ENCODE peak calls at places on chromosomes 13 and 19, in seven cellular contexts. B is osteoblast; X is B cell; K is activated CD8-positive, alpha-beta T cell treated with anti-CD3 and anti-CD28 coated beads for 36 hours; Z is D721Med; J is uterus; C is fibroblast of lung. Y is an unnamed sample.

GRCh38 chr19:17107546-17108452 is 32.2 kb downstream of the MYO9B start:
- DNase-seq in B (peak), X (no peak), K (peak), Z (no peak), J (peak), C (peak), Y (peak)

GRCh38 chr13:98370806-98371553 is 193.9 kb upstream of the RNF113B start:
- DNase-seq in B (peak), X (no peak), K (no peak), Z (no peak), J (peak), C (peak), Y (peak)

GRCh38 chr13:20425819-20426219 is 99.8 kb downstream of the CRYL1 start:
- DNase-seq in B (peak), X (peak), K (peak), Z (no peak), J (no peak), C (peak), Y (no peak)

GRCh38 chr19:45507864-45508680 is 793 bp downstream of the VASP start:
- DNase-seq in B (peak), X (peak), K (peak), Z (no peak), J (peak), C (peak), Y (no peak)

GRCh38 chr13:98325724-98326123 is 148.7 kb upstream of the RNF113B start:
- DNase-seq in B (no peak), X (no peak), K (no peak), Z (no peak), J (no peak), C (no peak), Y (no peak)

GRCh38 chr13:42696191-42696590 is 85.2 kb upstream of the FAM216B start:
- DNase-seq in B (peak), X (no peak), K (no peak), Z (no peak), J (no peak), C (peak), Y (peak)

GRCh38 chr13:23159587-23160240 is 21.1 kb upstream of the SGCG start:
- DNase-seq in B (no peak), X (no peak), K (no peak), Z (no peak), J (no peak), C (no peak), Y (no peak)

GRCh38 chr19:1026189-1027019 is at the start of gene CNN2:
- DNase-seq in B (peak), X (peak), K (peak), Z (peak), J (peak), C (peak), Y (peak)

GRCh38 chr13:66996503-66996902 is 233.6 kb downstream of the PCDH9 start:
- DNase-seq in B (no peak), X (no peak), K (no peak), Z (no peak), J (no peak), C (no peak), Y (no peak)

GRCh38 chr19:46574533-46574932 is 26.6 kb upstream of the CALM3 start:
- DNase-seq in B (no peak), X (no peak), K (peak), Z (no peak), J (no peak), C (peak), Y (no peak)

GRCh38 chr13:50303963-50304721 is 288.9 kb downstream of the KCNRG start:
- DNase-seq in B (no peak), X (no peak), K (no peak), Z (no peak), J (no peak), C (no peak), Y (no peak)

GRCh38 chr19:32458500-32459123 is 53.0 kb downstream of the DPY19L3 start:
- DNase-seq in B (no peak), X (no peak), K (no peak), Z (no peak), J (no peak), C (no peak), Y (no peak)

GRCh38 chr13:47332149-47332548 is 435.3 kb upstream of the HTR2A start:
- DNase-seq in B (no peak), X (no peak), K (no peak), Z (no peak), J (no peak), C (peak), Y (peak)

GRCh38 chr19:31319465-31319864 is 29.8 kb downstream of the TSHZ3 start:
- DNase-seq in B (peak), X (no peak), K (no peak), Z (no peak), J (no peak), C (no peak), Y (no peak)

GRCh38 chr13:35927554-35927953 is 203.6 kb downstream of the DCLK1 start:
- DNase-seq in B (peak), X (no peak), K (no peak), Z (no peak), J (peak), C (peak), Y (peak)

GRCh38 chr19:13043285-13043684 is 48.0 kb downstream of the NFIX start:
- DNase-seq in B (no peak), X (no peak), K (no peak), Z (no peak), J (no peak), C (no peak), Y (no peak)

DNA sequence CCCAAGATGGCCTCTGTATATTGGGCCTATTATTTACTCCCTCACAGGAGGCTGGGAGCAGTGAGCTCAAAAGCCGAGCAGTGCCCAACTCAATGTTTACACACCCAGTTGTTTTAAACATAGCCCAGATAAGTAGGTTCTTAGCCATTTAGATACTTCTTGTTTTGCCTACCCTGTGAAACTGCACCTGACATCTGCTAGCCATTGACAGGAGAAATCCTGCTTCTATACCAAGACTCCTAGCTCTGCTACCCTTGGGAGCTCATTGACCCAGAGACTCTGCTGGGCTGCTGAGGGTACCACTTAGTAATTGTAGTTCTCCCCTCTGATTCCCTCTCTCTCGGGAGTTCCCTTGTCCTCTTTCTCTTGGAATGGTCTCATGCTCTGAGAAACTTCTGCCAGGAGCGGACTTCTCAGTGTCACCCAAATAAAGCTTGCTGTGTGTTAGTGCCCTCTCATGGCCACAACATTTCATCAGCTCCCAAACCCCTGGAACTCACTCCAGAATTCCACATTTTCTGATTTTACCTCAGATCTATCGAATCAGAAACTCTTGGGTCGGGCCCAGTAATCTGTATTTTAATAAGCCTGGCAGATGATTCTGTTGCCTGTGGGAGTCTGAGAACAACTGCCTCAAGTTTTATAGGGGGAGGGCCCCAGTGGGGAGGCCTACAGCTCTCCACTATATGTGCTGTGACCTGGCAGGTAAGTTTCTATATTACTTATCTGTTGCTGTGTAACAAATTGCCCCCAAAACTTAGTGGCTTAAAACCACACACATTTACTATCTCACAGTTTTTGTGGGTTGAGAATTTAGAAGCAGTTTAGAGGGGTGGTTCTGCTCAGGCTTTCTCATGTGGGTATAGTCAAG is 221.1 kb downstream of the TDRD3 start:
- DNase-seq in B (no peak), X (no peak), K (no peak), Z (no peak), J (no peak), C (peak), Y (peak)
- TF ChIP-seq CTCF in B (peak), X (no peak), K (no peak), Z (peak), J (no peak), C (peak), Y (peak)

GRCh38 chr13:64441740-64442139 is 2788.4 kb downstream of the PCDH9 start:
- DNase-seq in B (peak), X (no peak), K (no peak), Z (no peak), J (no peak), C (no peak), Y (no peak)

DNA sequence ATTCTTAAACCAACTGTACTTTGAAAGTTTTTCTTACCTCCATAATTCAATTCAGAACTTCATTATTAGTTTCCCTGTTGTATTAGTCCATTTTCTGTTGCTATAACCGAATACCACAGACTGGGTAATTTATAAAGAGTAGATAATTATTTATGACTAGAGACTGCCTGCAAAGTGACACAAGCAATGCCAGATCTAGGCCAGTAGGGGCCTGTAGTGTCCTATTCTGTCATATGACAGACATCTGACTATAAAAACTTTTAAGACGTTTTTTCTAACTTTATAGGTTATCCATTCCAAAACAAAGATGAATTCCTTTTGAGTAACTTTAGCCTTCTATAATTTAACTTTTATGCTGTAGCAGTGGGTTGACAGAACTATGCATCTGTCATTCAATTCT is 2783.8 kb downstream of the PCDH9 start:
- DNase-seq in B (no peak), X (no peak), K (no peak), Z (no peak), J (no peak), C (no peak), Y (peak)
- TF ChIP-seq CTCF in B (peak), X (no peak), K (no peak), Z (peak), J (no peak), C (peak), Y (peak)

GRCh38 chr19:21482863-21483276 is 22.5 kb upstream of the ZNF429 start:
- DNase-seq in B (peak), X (peak), K (peak), Z (peak), J (peak), C (peak), Y (peak)
- TF ChIP-seq CTCF in B (peak), X (peak), K (peak), Z (peak), J (peak), C (peak), Y (peak)

DNA sequence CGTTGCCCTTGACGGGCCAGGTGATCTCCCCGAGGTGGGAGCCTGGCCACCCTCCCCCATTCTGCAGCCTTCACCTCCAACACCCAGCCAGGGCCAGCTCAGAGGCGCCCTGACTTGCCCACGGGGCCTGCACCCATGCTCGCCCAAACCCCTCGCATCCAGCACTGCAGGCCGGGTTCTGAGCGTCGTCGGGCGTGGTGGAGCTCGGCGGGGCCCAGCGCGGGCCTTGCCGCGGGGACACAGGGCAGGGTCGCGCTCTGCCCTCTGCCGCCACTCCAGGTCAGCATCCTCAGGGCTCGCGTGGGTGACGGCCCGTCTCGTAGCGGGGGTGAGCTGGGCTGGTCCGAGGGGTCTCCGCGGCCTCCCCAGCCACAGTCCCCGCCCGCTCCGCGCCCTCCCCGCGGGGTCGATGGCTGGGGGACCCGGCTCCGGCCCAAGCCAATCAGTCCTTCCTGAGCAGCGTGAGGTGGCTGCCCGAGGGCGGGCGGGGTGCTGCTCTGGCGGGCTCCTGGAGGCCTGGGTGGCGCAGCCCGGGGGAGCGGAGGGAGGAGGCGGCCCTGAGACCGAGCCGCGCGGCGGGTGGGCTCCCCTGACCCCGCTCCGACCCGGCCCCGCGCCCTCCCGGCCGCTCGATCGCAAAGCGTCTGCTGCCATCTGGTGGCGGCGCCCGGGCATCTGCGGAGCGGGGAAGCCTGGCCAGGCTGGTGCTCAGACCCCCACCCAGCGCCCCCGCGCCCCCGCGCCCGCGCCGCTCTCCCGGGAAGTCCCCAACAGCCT is 61.4 kb downstream of the CCNE1 start:
- DNase-seq in B (peak), X (peak), K (peak), Z (peak), J (peak), C (peak), Y (no peak)
- TF ChIP-seq CTCF in B (peak), X (peak), K (peak), Z (peak), J (peak), C (peak), Y (peak)

GRCh38 chr19:18234194-18234593 is 8.0 kb upstream of the PDE4C start:
- DNase-seq in B (peak), X (no peak), K (no peak), Z (peak), J (no peak), C (no peak), Y (no peak)

GRCh38 chr19:18233224-18233825 is 7.1 kb upstream of the PDE4C start:
- DNase-seq in B (peak), X (peak), K (peak), Z (no peak), J (peak), C (peak), Y (no peak)

GRCh38 chr19:18231775-18232174 is 5.5 kb upstream of the PDE4C start:
- DNase-seq in B (peak), X (no peak), K (no peak), Z (no peak), J (no peak), C (no peak), Y (no peak)

GRCh38 chr19:18230941-18231734 is 4.9 kb upstream of the PDE4C start:
- DNase-seq in B (peak), X (no peak), K (no peak), Z (no peak), J (no peak), C (no peak), Y (no peak)

DNA sequence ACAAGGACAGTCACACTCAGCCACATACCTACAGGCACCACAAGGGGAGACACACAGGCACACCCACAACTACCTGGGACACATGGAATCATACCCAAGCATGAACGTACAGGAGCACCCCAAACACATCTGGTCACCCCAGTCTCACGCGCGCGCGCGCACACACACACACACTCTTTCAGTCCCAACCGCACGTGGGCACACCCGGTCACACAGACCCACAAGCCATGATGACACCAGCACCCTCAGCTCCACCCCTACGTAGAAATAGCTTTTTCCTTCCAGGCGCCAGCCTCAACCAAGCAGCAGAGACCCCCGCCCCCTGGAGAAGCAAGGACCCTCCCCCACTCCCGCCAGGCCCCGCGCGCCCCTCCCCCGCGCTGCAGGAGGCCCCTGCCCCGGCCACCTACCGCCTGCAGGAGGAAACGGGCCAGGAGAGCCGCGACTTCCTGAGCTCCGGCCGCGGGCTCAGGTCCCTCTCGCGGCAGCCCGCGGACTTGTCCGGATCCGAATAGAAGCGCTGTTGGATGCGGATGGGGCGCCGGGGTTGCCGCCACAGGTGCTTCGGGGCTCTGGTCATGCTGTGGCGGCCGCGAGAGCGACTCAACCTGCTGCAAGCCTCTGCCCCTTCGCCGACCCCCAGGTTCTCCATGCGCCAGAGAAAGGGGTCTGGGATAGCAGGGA is 6.4 kb upstream of the PDE4C start:
- DNase-seq in B (peak), X (no peak), K (peak), Z (peak), J (no peak), C (no peak), Y (no peak)
- TF ChIP-seq CTCF in B (no peak), X (no peak), K (no peak), Z (no peak), J (no peak), C (no peak), Y (no peak)

GRCh38 chr13:33087091-33087490 is 70.9 kb downstream of the KL start:
- DNase-seq in B (no peak), X (no peak), K (no peak), Z (no peak), J (no peak), C (peak), Y (no peak)

GRCh38 chr13:33087790-33088189 is 71.6 kb downstream of the KL start:
- DNase-seq in B (no peak), X (no peak), K (no peak), Z (no peak), J (no peak), C (peak), Y (no peak)

GRCh38 chr13:33090755-33091454 is 74.7 kb downstream of the KL start:
- DNase-seq in B (no peak), X (no peak), K (no peak), Z (no peak), J (no peak), C (no peak), Y (no peak)

GRCh38 chr13:33092422-33092987 is 76.3 kb downstream of the KL start:
- DNase-seq in B (no peak), X (no peak), K (no peak), Z (no peak), J (no peak), C (no peak), Y (no peak)

DNA sequence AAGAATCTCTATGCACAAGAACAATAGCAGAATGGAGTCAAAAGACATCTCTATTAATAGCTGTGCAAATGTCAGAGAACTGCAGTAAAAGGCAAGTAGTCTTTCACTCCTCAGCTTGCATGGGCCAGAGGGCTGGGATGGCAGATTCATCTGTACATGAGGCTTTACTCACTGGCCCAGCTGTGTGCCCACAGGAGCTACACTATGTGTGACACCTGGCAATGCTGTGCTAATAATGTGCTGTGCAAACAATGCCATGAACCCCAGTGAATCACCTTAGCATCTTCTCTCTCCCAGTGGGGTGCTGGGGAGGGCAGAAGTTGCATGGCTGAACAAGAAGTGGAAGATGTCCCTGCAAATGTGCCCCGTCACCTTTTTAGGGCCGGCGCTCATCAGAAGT is 73.1 kb downstream of the KL start:
- DNase-seq in B (no peak), X (no peak), K (no peak), Z (no peak), J (no peak), C (no peak), Y (no peak)
- TF ChIP-seq CTCF in B (no peak), X (no peak), K (no peak), Z (no peak), J (no peak), C (no peak), Y (no peak)

DNA sequence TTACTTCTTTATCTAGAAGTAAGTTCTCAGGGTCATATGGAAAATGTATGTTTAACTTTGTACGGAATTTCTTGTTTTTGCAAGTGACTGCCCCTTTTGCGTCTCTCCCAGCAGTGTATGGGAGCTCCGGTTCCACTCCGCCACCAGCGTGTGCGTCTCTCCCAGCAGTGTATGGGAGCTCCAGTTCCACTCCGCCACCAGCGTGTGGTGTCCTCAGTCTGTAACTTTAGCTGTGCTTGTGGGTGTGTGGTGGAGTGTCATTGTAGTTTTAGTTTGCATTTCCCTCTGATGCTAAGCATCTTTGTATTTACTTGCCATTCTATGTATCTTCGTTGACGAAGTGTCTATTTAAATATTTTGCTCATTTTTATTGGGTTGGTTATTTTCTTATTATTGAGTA is 2.4 kb downstream of the CUL4A start:
- DNase-seq in B (no peak), X (no peak), K (peak), Z (no peak), J (no peak), C (no peak), Y (no peak)
- TF ChIP-seq CTCF in B (peak), X (no peak), K (no peak), Z (no peak), J (no peak), C (no peak), Y (peak)

Y was measured in HFFc6.